ENCODE peak calls at places on chromosomes 1 and 21, in four cellular contexts. U is stimulated activated naive CD4-positive, alpha-beta T cell treated with Interleukin-2 at 50 U/mL for 16 hours; Z is HFF-Myc; R is HCEC 1CT. N is an unnamed sample.
A peak's percentile ranks its signal among the peaks of the same experiment; 100 is the strongest.

GRCh38 chr1:13723810-13724209 is 23.8 kb downstream of the PRDM2 start:
- DNase-seq in R (no peak), Z (no peak), U (no peak), N (no peak)

GRCh38 chr1:98322966-98323365 is 338.6 kb upstream of the SNX7 start:
- DNase-seq in U (no peak), R (peak; percentile 35), Z (no peak), N (no peak)

GRCh38 chr1:59146651-59147358 is 150.1 kb upstream of the FGGY start:
- DNase-seq in Z (no peak), U (peak; percentile 20), R (peak; percentile 61), N (no peak)

GRCh38 chr1:197736689-197737088 is 38.6 kb downstream of the DENND1B start:
- DNase-seq in Z (no peak), U (no peak), R (peak; percentile 41), N (no peak)

GRCh38 chr1:24386931-24387330 is 26.7 kb downstream of the STPG1 start:
- DNase-seq in Z (no peak), U (no peak), R (no peak), N (no peak)

GRCh38 chr21:38993561-38993960 is 187.8 kb downstream of the ETS2 start:
- DNase-seq in R (peak; percentile 91), U (no peak), Z (peak; percentile 77), N (peak; percentile 74)

GRCh38 chr1:29057700-29058099 is 66.0 kb downstream of the TMEM200B start:
- DNase-seq in U (no peak), R (no peak), Z (no peak), N (no peak)

GRCh38 chr1:15260418-15261154 is 13.6 kb downstream of the FHAD1 start:
- DNase-seq in R (peak; percentile 17), Z (no peak), U (no peak), N (no peak)

GRCh38 chr21:46136739-46137349 is 18.5 kb downstream of the FTCD start:
- DNase-seq in R (no peak), Z (no peak), U (no peak), N (no peak)

GRCh38 chr1:29394521-29394921 is 158.2 kb downstream of the PTPRU start:
- DNase-seq in Z (no peak), R (no peak), U (no peak), N (no peak)

GRCh38 chr1:53081384-53082066 is 19.5 kb downstream of the PODN start:
- DNase-seq in R (no peak), U (no peak), Z (no peak), N (no peak)